ENCODE peak calls at places on chromosomes 12 and 14, in nine cellular contexts. N, A, O, M, U, Q, Z, J and R are unnamed samples.

GRCh38 chr12:122031342-122032216 is 9.9 kb downstream of the BCL7A start:
- DNase-seq in N (no peak), A (peak; percentile 64), O (peak; percentile 76), M (peak; percentile 7), U (no peak), Q (peak; percentile 62), Z (peak; percentile 69), J (no peak), R (peak; percentile 61)

GRCh38 chr12:113007166-113007565 is 28.8 kb downstream of the OAS2 start:
- DNase-seq in N (no peak), A (no peak), O (no peak), M (no peak), U (peak; percentile 66), Q (no peak), Z (no peak), J (no peak), R (no peak)

GRCh38 chr12:122886161-122886560 is 9.8 kb downstream of the VPS37B start:
- DNase-seq in N (no peak), A (no peak), O (no peak), M (no peak), U (no peak), Q (no peak), Z (peak; percentile 2), J (no peak), R (no peak)

GRCh38 chr12:87280893-87281292 is 748.3 kb downstream of the C12orf50 start:
- DNase-seq in N (no peak), A (no peak), O (no peak), M (no peak), U (no peak), Q (no peak), Z (no peak), J (no peak), R (no peak)

GRCh38 chr12:94287245-94287628 is 138.9 kb downstream of the PLXNC1 start:
- DNase-seq in N (no peak), A (no peak), O (no peak), M (no peak), U (no peak), Q (no peak), Z (peak; percentile 52), J (no peak), R (no peak)

GRCh38 chr12:7054925-7055324 is 5.6 kb upstream of the C1S start:
- DNase-seq in N (no peak), A (no peak), O (no peak), M (no peak), U (no peak), Q (no peak), Z (no peak), J (no peak), R (no peak)

GRCh38 chr12:104985206-104985605 is 910 bp upstream of the NOPCHAP1 start:
- DNase-seq in N (no peak), A (peak; percentile 26), O (no peak), M (no peak), U (no peak), Q (no peak), Z (no peak), J (no peak), R (no peak)

GRCh38 chr14:54976316-54976715 is 50.6 kb downstream of the WDHD1 start:
- DNase-seq in N (no peak), A (no peak), O (no peak), M (no peak), U (peak; percentile 86), Q (no peak), Z (no peak), J (no peak), R (no peak)

GRCh38 chr12:62724947-62725447 is 210.0 kb downstream of the PPM1H start:
- DNase-seq in N (no peak), A (peak; percentile 11), O (no peak), M (no peak), U (peak; percentile 98), Q (no peak), Z (peak; percentile 16), J (no peak), R (peak; percentile 80)

GRCh38 chr12:115979351-115979750 is 298.1 kb downstream of the MED13L start:
- DNase-seq in N (no peak), A (no peak), O (no peak), M (no peak), U (peak; percentile 49), Q (no peak), Z (no peak), J (no peak), R (no peak)